ENCODE peak calls at places on chromosomes 4 and X, in ten cellular contexts. Q, S, V, J, E, W, X, T, G and D are unnamed samples.
A peak's percentile ranks its signal among the peaks of the same experiment; 100 is the strongest.

GRCh38 chr4:2898001-2898400 is 54.4 kb downstream of the ADD1 start:
- DNase-seq in S (no peak), X (no peak), Q (no peak), W (no peak), J (no peak), E (no peak), T (no peak), G (no peak), V (no peak), D (no peak)

GRCh38 chr4:76377922-76378321 is 43.0 kb downstream of the CCDC158 start:
- DNase-seq in G (peak; percentile 50), S (peak; percentile 62), T (peak; percentile 38), X (peak; percentile 61), V (no peak), J (peak; percentile 60), W (peak; percentile 56), Q (peak; percentile 76), E (peak; percentile 1), D (peak; percentile 17)

GRCh38 chrX:20325786-20326388 is 59.2 kb upstream of the RPS6KA3 start:
- DNase-seq in T (no peak), J (no peak), Q (no peak), V (no peak), G (no peak), X (no peak), E (no peak), W (no peak), S (no peak), D (no peak)

GRCh38 chrX:26376037-26376708 is 160.2 kb downstream of the MAGEB5 start:
- DNase-seq in J (no peak), G (no peak), E (no peak), W (no peak), S (no peak), Q (no peak), X (no peak), V (no peak), T (no peak), D (no peak)

GRCh38 chrX:54785901-54786300 is 12.2 kb downstream of the ITIH6 start:
- DNase-seq in E (no peak), X (peak; percentile 14), W (no peak), G (no peak), Q (peak; percentile 21), V (no peak), J (no peak), S (no peak), T (no peak), D (peak; percentile 1)

GRCh38 chr4:168503652-168504362 is 7.0 kb downstream of the PALLD start:
- DNase-seq in G (no peak), V (no peak), W (no peak), Q (no peak), X (peak; percentile 89), T (peak; percentile 43), E (no peak), J (no peak), S (no peak), D (no peak)

GRCh38 chrX:69153060-69153730 is 12.1 kb downstream of the PJA1 start:
- DNase-seq in X (peak; percentile 16), Q (peak; percentile 82), S (no peak), G (no peak), J (no peak), W (no peak), V (no peak), E (no peak), T (no peak), D (peak; percentile 57)

GRCh38 chrX:8139713-8140112 is 31.4 kb downstream of the VCX2 start:
- DNase-seq in V (no peak), Q (no peak), S (no peak), J (no peak), W (no peak), T (no peak), E (no peak), X (peak; percentile 4), G (peak; percentile 36), D (no peak)

GRCh38 chrX:153643431-153644351 is 3.3 kb upstream of the DUSP9 start:
- DNase-seq in S (peak; percentile 43), T (no peak), V (no peak), E (no peak), Q (peak; percentile 51), G (no peak), J (no peak), W (no peak), X (peak; percentile 8), D (no peak)

GRCh38 chr4:33369366-33369899 is 2649.3 kb downstream of the PCDH7 start:
- DNase-seq in Q (no peak), W (no peak), S (no peak), V (peak; percentile 18), G (peak; percentile 83), J (no peak), X (peak; percentile 11), T (no peak), E (peak; percentile 35), D (no peak)

GRCh38 chrX:56429581-56429980 is 133.8 kb upstream of the UBQLN2 start:
- DNase-seq in Q (no peak), J (no peak), X (no peak), S (no peak), V (no peak), E (no peak), W (no peak), T (no peak), G (no peak), D (no peak)

GRCh38 chr4:6410078-6410477 is 62.3 kb downstream of the PPP2R2C start:
- DNase-seq in E (no peak), X (no peak), T (no peak), W (no peak), Q (no peak), S (peak; percentile 43), V (no peak), G (no peak), J (no peak), D (no peak)

DNA sequence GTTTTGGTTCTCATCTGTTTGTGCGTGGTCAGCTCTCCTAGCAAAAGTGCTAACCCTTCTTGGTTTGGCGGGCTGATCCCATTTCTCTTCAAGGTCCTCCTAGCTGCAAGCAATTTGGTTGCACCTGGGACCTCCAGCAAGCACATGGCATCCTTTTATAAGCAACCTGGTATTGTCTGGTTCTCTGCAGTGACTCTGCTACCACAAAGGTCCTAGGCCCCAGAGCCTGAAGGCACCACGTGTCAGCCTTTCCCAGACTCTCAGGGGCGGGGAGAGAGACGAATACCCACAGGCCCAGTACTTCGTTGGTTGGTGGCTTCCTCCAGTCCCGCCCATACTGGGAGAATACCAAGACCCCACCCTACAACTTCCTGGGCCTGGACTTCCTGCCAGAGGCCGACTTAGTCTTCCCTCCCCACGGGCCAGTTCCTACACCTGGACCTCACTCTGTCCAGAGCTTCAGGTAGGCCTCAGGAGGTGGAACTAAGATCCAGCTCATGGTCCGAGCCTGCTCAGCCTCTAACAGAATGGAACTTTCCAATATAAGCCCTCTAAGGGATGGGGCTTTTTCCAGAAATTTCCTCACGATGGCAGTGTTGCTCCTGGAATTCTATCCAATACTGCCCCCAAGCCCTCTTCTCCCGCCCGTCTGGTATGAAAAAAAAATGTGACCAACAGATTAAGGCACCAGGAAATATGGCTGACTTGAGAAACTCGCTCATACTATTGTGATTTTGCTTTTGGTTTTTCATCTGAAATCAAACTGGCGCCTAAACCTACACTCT is 192.5 kb upstream of the STK26 start:
- DNase-seq in Q (peak; percentile 95), G (peak; percentile 83), S (no peak), X (peak; percentile 88), J (peak; percentile 74), T (peak; percentile 82), W (peak; percentile 79), V (no peak), E (peak; percentile 18), D (peak; percentile 63)
- TF ChIP-seq CTCF in Q (peak; percentile 42), G (peak; percentile 49), S (peak; percentile 39), X (peak; percentile 34), J (peak; percentile 54), T (peak; percentile 58), W (peak; percentile 64), V (peak; percentile 26), E (peak; percentile 47), D (peak; percentile 48)

GRCh38 chr4:108415389-108415788 is 205.0 kb upstream of the RPL34 start:
- DNase-seq in J (no peak), G (no peak), X (no peak), S (no peak), V (no peak), E (no peak), T (no peak), Q (no peak), W (no peak), D (no peak)

GRCh38 chr4:108411836-108412235 is 208.5 kb upstream of the RPL34 start:
- DNase-seq in T (no peak), J (no peak), S (no peak), W (no peak), E (no peak), V (no peak), Q (no peak), X (no peak), G (no peak), D (no peak)

GRCh38 chr4:108417923-108418322 is 202.5 kb upstream of the RPL34 start:
- DNase-seq in T (no peak), G (peak; percentile 88), Q (no peak), W (no peak), X (peak; percentile 5), J (no peak), E (no peak), V (no peak), S (no peak), D (no peak)

GRCh38 chr4:108416831-108417230 is 203.5 kb upstream of the RPL34 start:
- DNase-seq in G (no peak), W (no peak), V (no peak), S (no peak), J (no peak), T (no peak), X (no peak), E (no peak), Q (no peak), D (no peak)
- H3K4me3 ChIP-seq in G (no peak overlapping the region), W (no peak overlapping the region), V (no peak overlapping the region), S (no peak overlapping the region), J (no peak overlapping the region), T (no peak overlapping the region), X (no peak overlapping the region), E (no peak overlapping the region), Q (no peak overlapping the region), D (no peak overlapping the region)

GRCh38 chr4:40325406-40326019 is 9.6 kb upstream of the CHRNA9 start:
- DNase-seq in V (peak; percentile 50), E (no peak), G (peak; percentile 78), Q (peak; percentile 67), W (no peak), S (no peak), J (peak; percentile 37), X (peak; percentile 82), T (peak; percentile 73), D (peak; percentile 72)
- TF ChIP-seq CTCF in V (peak; percentile 93), E (peak; percentile 84), G (peak; percentile 92), Q (peak; percentile 81), W (peak; percentile 82), S (peak; percentile 81), J (peak; percentile 77), X (peak; percentile 88), T (peak; percentile 74), D (peak; percentile 90)

DNA sequence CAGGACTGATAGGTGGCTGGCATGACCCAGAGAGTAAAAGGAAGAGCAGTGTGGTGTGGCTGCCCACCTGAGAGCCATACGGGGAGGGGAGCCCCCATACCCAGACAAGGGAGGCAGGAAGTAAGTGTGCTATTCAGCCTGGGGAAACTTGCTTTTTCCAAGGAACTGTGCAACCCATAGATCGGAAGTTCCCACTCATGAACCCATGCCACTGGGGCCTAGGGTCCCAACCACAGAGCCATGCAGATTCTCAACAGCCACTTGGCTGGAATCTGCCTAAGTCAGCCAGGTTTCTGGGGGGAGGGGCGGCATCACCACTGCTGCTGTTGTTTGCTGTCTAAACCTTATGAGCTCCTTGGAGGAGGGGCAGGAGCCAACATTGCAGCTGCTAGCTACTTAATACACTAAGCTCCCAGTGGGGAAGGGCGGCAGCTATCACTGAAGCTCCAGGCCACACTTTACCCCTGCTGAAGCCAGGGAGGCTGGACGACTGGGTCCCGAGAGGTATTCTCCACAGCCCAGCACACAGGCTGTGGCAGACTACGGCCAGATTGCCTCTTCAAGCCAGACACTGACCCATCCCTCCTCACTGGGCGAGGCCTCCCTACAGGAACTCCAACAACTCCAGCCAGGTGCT is 410.4 kb downstream of the INPP4B start:
- DNase-seq in G (no peak), Q (peak; percentile 12), V (no peak), E (no peak), J (no peak), T (no peak), X (no peak), W (no peak), S (no peak), D (no peak)
- H3K4me3 ChIP-seq in G (no peak overlapping the region), Q (no peak overlapping the region), V (no peak overlapping the region), E (no peak overlapping the region), J (no peak overlapping the region), T (no peak overlapping the region), X (no peak overlapping the region), W (no peak overlapping the region), S (no peak overlapping the region), D (no peak overlapping the region)